ENCODE peak calls at places on chromosomes 12 and 14, in five cellular contexts. One of them, this sample, is unnamed.
A peak's percentile ranks its signal among the peaks of the same experiment; 100 is the strongest.

GRCh38 chr14:56532546-56532945 is 47.1 kb upstream of the TMEM260 start:
- DNase-seq in lower lobe of right lung: no peak
- DNase-seq in WERI-Rb-1: no peak
- DNase-seq in left lung: no peak
- DNase-seq in Peyer's patch: no peak
- DNase-seq in this sample: no peak

GRCh38 chr14:55005071-55005470 is 21.8 kb downstream of the WDHD1 start:
- DNase-seq in lower lobe of right lung: no peak
- DNase-seq in WERI-Rb-1: no peak
- DNase-seq in left lung: no peak
- DNase-seq in Peyer's patch: no peak
- DNase-seq in this sample: no peak

GRCh38 chr14:98736701-98737338 is 535.2 kb downstream of the BCL11B start:
- DNase-seq in lower lobe of right lung: no peak
- DNase-seq in WERI-Rb-1: no peak
- DNase-seq in left lung: no peak
- DNase-seq in Peyer's patch: no peak
- DNase-seq in this sample: no peak

GRCh38 chr14:67622675-67623074 is 3.0 kb downstream of the ARG2 start:
- DNase-seq in lower lobe of right lung: no peak
- DNase-seq in WERI-Rb-1: no peak
- DNase-seq in left lung: peak; percentile 41
- DNase-seq in Peyer's patch: no peak
- DNase-seq in this sample: peak; percentile 87

GRCh38 chr14:92884410-92884809 is 38.5 kb upstream of the CHGA start:
- DNase-seq in lower lobe of right lung: no peak
- DNase-seq in WERI-Rb-1: no peak
- DNase-seq in left lung: no peak
- DNase-seq in Peyer's patch: no peak
- DNase-seq in this sample: no peak

GRCh38 chr14:77033622-77034521 is 5.4 kb upstream of the IRF2BPL start:
- DNase-seq in lower lobe of right lung: peak; percentile 91
- DNase-seq in WERI-Rb-1: peak; percentile 91
- DNase-seq in left lung: peak; percentile 91
- DNase-seq in Peyer's patch: peak; percentile 83
- DNase-seq in this sample: peak; percentile 69

GRCh38 chr12:34402899-34403705 is 380.8 kb downstream of the ALG10 start:
- DNase-seq in lower lobe of right lung: peak; percentile 9
- DNase-seq in WERI-Rb-1: peak; percentile 0
- DNase-seq in left lung: peak; percentile 15
- DNase-seq in Peyer's patch: peak; percentile 37
- DNase-seq in this sample: no peak

GRCh38 chr12:53624956-53625355 is 1.2 kb downstream of the ATF7 start:
- DNase-seq in lower lobe of right lung: no peak
- DNase-seq in WERI-Rb-1: no peak
- DNase-seq in left lung: no peak
- DNase-seq in Peyer's patch: no peak
- DNase-seq in this sample: peak; percentile 15

GRCh38 chr12:43676183-43676813 is 82.3 kb downstream of the PUS7L start:
- DNase-seq in lower lobe of right lung: no peak
- DNase-seq in WERI-Rb-1: peak; percentile 41
- DNase-seq in left lung: no peak
- DNase-seq in Peyer's patch: no peak
- DNase-seq in this sample: peak; percentile 32

GRCh38 chr12:127158385-127159061 is 1108.4 kb upstream of the TMEM132C start:
- DNase-seq in lower lobe of right lung: no peak
- DNase-seq in WERI-Rb-1: no peak
- DNase-seq in left lung: no peak
- DNase-seq in Peyer's patch: no peak
- DNase-seq in this sample: no peak

GRCh38 chr12:91948504-91948903 is 197.1 kb downstream of the BTG1 start:
- DNase-seq in lower lobe of right lung: no peak
- DNase-seq in WERI-Rb-1: no peak
- DNase-seq in left lung: no peak
- DNase-seq in Peyer's patch: no peak
- DNase-seq in this sample: no peak

GRCh38 chr14:65286443-65286842 is 126.1 kb upstream of the FUT8 start:
- DNase-seq in lower lobe of right lung: no peak
- DNase-seq in WERI-Rb-1: no peak
- DNase-seq in left lung: no peak
- DNase-seq in Peyer's patch: no peak
- DNase-seq in this sample: no peak

GRCh38 chr12:54689984-54690383 is 41.8 kb upstream of the DCD start:
- DNase-seq in lower lobe of right lung: no peak
- DNase-seq in WERI-Rb-1: no peak
- DNase-seq in left lung: no peak
- DNase-seq in Peyer's patch: no peak
- DNase-seq in this sample: no peak

GRCh38 chr12:27896419-27896990 is 76.0 kb downstream of the PTHLH start:
- DNase-seq in lower lobe of right lung: no peak
- DNase-seq in WERI-Rb-1: no peak
- DNase-seq in left lung: no peak
- DNase-seq in Peyer's patch: no peak
- DNase-seq in this sample: no peak

GRCh38 chr14:38404616-38405015 is 148.7 kb upstream of the CLEC14A start:
- DNase-seq in lower lobe of right lung: no peak
- DNase-seq in WERI-Rb-1: no peak
- DNase-seq in left lung: no peak
- DNase-seq in Peyer's patch: no peak
- DNase-seq in this sample: no peak

GRCh38 chr14:68794130-68794855 is 1.4 kb upstream of the ZFP36L1 start:
- DNase-seq in lower lobe of right lung: peak; percentile 94
- DNase-seq in WERI-Rb-1: no peak
- DNase-seq in left lung: peak; percentile 90
- DNase-seq in Peyer's patch: peak; percentile 86
- DNase-seq in this sample: peak; percentile 85

GRCh38 chr12:122129131-122129530 is 44.9 kb downstream of the IL31 start:
- DNase-seq in lower lobe of right lung: no peak
- DNase-seq in WERI-Rb-1: no peak
- DNase-seq in left lung: no peak
- DNase-seq in Peyer's patch: no peak
- DNase-seq in this sample: no peak

GRCh38 chr12:64090047-64090446 is 132.0 kb downstream of the KICS2 start:
- DNase-seq in lower lobe of right lung: no peak
- DNase-seq in WERI-Rb-1: no peak
- DNase-seq in left lung: no peak
- DNase-seq in Peyer's patch: no peak
- DNase-seq in this sample: no peak

GRCh38 chr12:2531371-2531770 is 263.4 kb upstream of the FKBP4 start:
- DNase-seq in lower lobe of right lung: no peak
- DNase-seq in WERI-Rb-1: no peak
- DNase-seq in left lung: no peak
- DNase-seq in Peyer's patch: no peak
- DNase-seq in this sample: no peak

GRCh38 chr14:101992708-101993107 is 28.3 kb downstream of the DYNC1H1 start:
- DNase-seq in lower lobe of right lung: no peak
- DNase-seq in WERI-Rb-1: no peak
- DNase-seq in left lung: no peak
- DNase-seq in Peyer's patch: no peak
- DNase-seq in this sample: no peak
- H3K4me3 ChIP-seq in lower lobe of right lung: no peak overlapping the region
- H3K4me3 ChIP-seq in WERI-Rb-1: no peak overlapping the region
- H3K4me3 ChIP-seq in left lung: no peak overlapping the region
- H3K4me3 ChIP-seq in Peyer's patch: no peak overlapping the region
- H3K4me3 ChIP-seq in this sample: no peak overlapping the region

GRCh38 chr14:60094306-60094897 is 2.7 kb downstream of the PCNX4 start:
- DNase-seq in lower lobe of right lung: no peak
- DNase-seq in WERI-Rb-1: no peak
- DNase-seq in left lung: no peak
- DNase-seq in Peyer's patch: no peak
- DNase-seq in this sample: peak; percentile 29

GRCh38 chr14:60092516-60092915 is 793 bp downstream of the PCNX4 start:
- DNase-seq in lower lobe of right lung: no peak
- DNase-seq in WERI-Rb-1: no peak
- DNase-seq in left lung: no peak
- DNase-seq in Peyer's patch: no peak
- DNase-seq in this sample: peak; percentile 24

GRCh38 chr14:60091550-60092511 is at the start of gene PCNX4:
- DNase-seq in lower lobe of right lung: peak; percentile 98
- DNase-seq in WERI-Rb-1: peak; percentile 98
- DNase-seq in left lung: peak; percentile 97
- DNase-seq in Peyer's patch: peak; percentile 97
- DNase-seq in this sample: peak; percentile 94

GRCh38 chr14:60093606-60094005 is 1.9 kb downstream of the PCNX4 start:
- DNase-seq in lower lobe of right lung: no peak
- DNase-seq in WERI-Rb-1: no peak
- DNase-seq in left lung: no peak
- DNase-seq in Peyer's patch: no peak
- DNase-seq in this sample: peak; percentile 5

GRCh38 chr14:60093088-60093487 is 1.4 kb downstream of the PCNX4 start:
- DNase-seq in lower lobe of right lung: no peak
- DNase-seq in WERI-Rb-1: no peak
- DNase-seq in left lung: no peak
- DNase-seq in Peyer's patch: no peak
- DNase-seq in this sample: no peak
- H3K36me3 ChIP-seq in lower lobe of right lung: peaks cover 11% of the 10 kb centered on the region
- H3K36me3 ChIP-seq in WERI-Rb-1: peaks cover 16% of the 10 kb centered on the region
- H3K36me3 ChIP-seq in left lung: no peaks in the 10 kb centered on the region
- H3K36me3 ChIP-seq in Peyer's patch: no peaks in the 10 kb centered on the region
- H3K36me3 ChIP-seq in this sample: no peaks in the 10 kb centered on the region

GRCh38 chr12:117100851-117101673 is 1.8 kb upstream of the TESC start:
- DNase-seq in lower lobe of right lung: no peak
- DNase-seq in WERI-Rb-1: no peak
- DNase-seq in left lung: no peak
- DNase-seq in Peyer's patch: peak; percentile 11
- DNase-seq in this sample: no peak
- TF ChIP-seq CTCF in lower lobe of right lung: no peak
- TF ChIP-seq CTCF in WERI-Rb-1: no peak
- TF ChIP-seq CTCF in left lung: no peak
- TF ChIP-seq CTCF in Peyer's patch: no peak
- TF ChIP-seq CTCF in this sample: no peak

GRCh38 chr12:71791473-71792150 is 36.9 kb downstream of the RAB21 start:
- DNase-seq in lower lobe of right lung: no peak
- DNase-seq in WERI-Rb-1: no peak
- DNase-seq in left lung: no peak
- DNase-seq in Peyer's patch: no peak
- DNase-seq in this sample: no peak

GRCh38 chr12:71797506-71797905 is 42.1 kb upstream of the TBC1D15 start:
- DNase-seq in lower lobe of right lung: no peak
- DNase-seq in WERI-Rb-1: no peak
- DNase-seq in left lung: no peak
- DNase-seq in Peyer's patch: no peak
- DNase-seq in this sample: no peak

GRCh38 chr12:71795901-71796300 is 41.2 kb downstream of the RAB21 start:
- DNase-seq in lower lobe of right lung: no peak
- DNase-seq in WERI-Rb-1: no peak
- DNase-seq in left lung: no peak
- DNase-seq in Peyer's patch: no peak
- DNase-seq in this sample: no peak

GRCh38 chr12:71787574-71787973 is 32.9 kb downstream of the RAB21 start:
- DNase-seq in lower lobe of right lung: no peak
- DNase-seq in WERI-Rb-1: no peak
- DNase-seq in left lung: no peak
- DNase-seq in Peyer's patch: no peak
- DNase-seq in this sample: no peak

GRCh38 chr12:71792599-71792998 is 37.9 kb downstream of the RAB21 start:
- DNase-seq in lower lobe of right lung: no peak
- DNase-seq in WERI-Rb-1: no peak
- DNase-seq in left lung: no peak
- DNase-seq in Peyer's patch: no peak
- DNase-seq in this sample: no peak
- H3K4me3 ChIP-seq in lower lobe of right lung: no peak overlapping the region
- H3K4me3 ChIP-seq in WERI-Rb-1: no peak overlapping the region
- H3K4me3 ChIP-seq in left lung: no peak overlapping the region
- H3K4me3 ChIP-seq in Peyer's patch: no peak overlapping the region
- H3K4me3 ChIP-seq in this sample: no peak overlapping the region

DNA sequence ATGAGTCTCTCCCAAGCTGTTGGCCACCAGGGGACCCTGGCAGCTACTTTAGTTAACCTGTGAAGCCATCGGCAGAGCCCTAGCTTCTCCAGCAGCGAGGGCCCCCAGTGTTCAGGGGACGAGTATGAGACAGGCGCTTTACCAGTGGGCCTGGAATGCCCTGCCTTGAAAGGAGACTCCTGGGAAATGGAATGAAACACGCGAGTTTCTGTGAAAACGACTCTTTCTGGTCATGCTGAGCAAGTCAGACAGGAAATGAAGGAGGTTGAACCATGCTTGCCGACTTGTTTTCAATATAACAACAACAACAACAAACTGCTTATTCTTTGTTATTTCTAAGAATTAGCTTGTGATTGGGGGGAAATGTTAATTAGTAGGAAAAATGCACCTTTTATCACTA is 42.9 kb downstream of the SFSWAP start:
- DNase-seq in lower lobe of right lung: no peak
- DNase-seq in WERI-Rb-1: no peak
- DNase-seq in left lung: no peak
- DNase-seq in Peyer's patch: no peak
- DNase-seq in this sample: no peak
- H3K36me3 ChIP-seq in lower lobe of right lung: peaks cover 96% of the 10 kb centered on the region
- H3K36me3 ChIP-seq in WERI-Rb-1: peaks cover 67% of the 10 kb centered on the region
- H3K36me3 ChIP-seq in left lung: no peaks in the 10 kb centered on the region
- H3K36me3 ChIP-seq in Peyer's patch: no peaks in the 10 kb centered on the region
- H3K36me3 ChIP-seq in this sample: peaks cover 41% of the 10 kb centered on the region